ENCODE peak calls at places on chromosomes 3 and 15, in ten cellular contexts. Q is HCT116, Y is IMR-90, E is GM23338, T is hepatocyte, K is MM.1S, V is neural progenitor cell, J is K562, I is PC-9, H is fibroblast of lung. D is an unnamed sample.
A peak's percentile ranks its signal among the peaks of the same experiment; 100 is the strongest.

GRCh38 chr3:98359993-98360675 is 6.5 kb downstream of the OR5K4 start:
- DNase-seq in Q (peak; percentile 21), Y (no peak), E (peak; percentile 21), T (no peak), K (peak; percentile 83), V (no peak), J (no peak), I (peak; percentile 9), H (no peak), D (peak; percentile 23)

GRCh38 chr3:141955163-141955562 is 78.7 kb downstream of the ATP1B3 start:
- DNase-seq in Q (no peak), Y (peak; percentile 37), E (no peak), T (no peak), K (no peak), V (peak; percentile 57), J (no peak), I (no peak), H (peak; percentile 81), D (no peak)

GRCh38 chr3:87000940-87001339 is 10.0 kb upstream of the VGLL3 start:
- DNase-seq in Q (no peak), Y (no peak), E (no peak), T (no peak), K (no peak), V (no peak), J (no peak), I (no peak), H (no peak), D (no peak)

GRCh38 chr15:82539690-82540054 is 585 bp downstream of the RPS17 start:
- DNase-seq in Q (no peak), Y (no peak), E (no peak), T (peak; percentile 30), K (no peak), V (peak; percentile 42), J (peak; percentile 57), I (no peak), H (no peak), D (peak; percentile 37)

GRCh38 chr15:48855501-48856440 is 22.2 kb upstream of the EID1 start:
- DNase-seq in Q (peak; percentile 19), Y (peak; percentile 62), E (peak; percentile 63), T (peak; percentile 49), K (no peak), V (peak; percentile 22), J (peak; percentile 15), I (peak; percentile 10), H (peak; percentile 82), D (no peak)

GRCh38 chr3:148990211-148990610 is 1.1 kb upstream of the GYG1 start:
- DNase-seq in Q (no peak), Y (no peak), E (no peak), T (no peak), K (peak; percentile 41), V (no peak), J (no peak), I (no peak), H (no peak), D (peak; percentile 5)

GRCh38 chr15:66565141-66565595 is 630 bp downstream of the LCTL start:
- DNase-seq in Q (no peak), Y (no peak), E (peak; percentile 32), T (no peak), K (no peak), V (peak; percentile 23), J (no peak), I (no peak), H (no peak), D (no peak)

GRCh38 chr3:160450846-160451245 is 1.3 kb upstream of the TRIM59 start:
- DNase-seq in Q (no peak), Y (peak; percentile 93), E (peak; percentile 35), T (no peak), K (no peak), V (no peak), J (no peak), I (no peak), H (peak; percentile 93), D (no peak)

GRCh38 chr3:45597166-45597565 is 2.6 kb downstream of the LIMD1 start:
- DNase-seq in Q (no peak), Y (peak; percentile 59), E (no peak), T (no peak), K (no peak), V (no peak), J (no peak), I (no peak), H (peak; percentile 81), D (peak; percentile 10)

GRCh38 chr3:127411083-127411727 is 123.4 kb upstream of the PRR20G start:
- DNase-seq in Q (no peak), Y (no peak), E (no peak), T (no peak), K (no peak), V (no peak), J (peak; percentile 69), I (no peak), H (no peak), D (no peak)

GRCh38 chr3:102235679-102236078 is 199.1 kb upstream of the ZPLD1 start:
- DNase-seq in Q (no peak), Y (peak; percentile 27), E (peak; percentile 63), T (peak; percentile 11), K (peak; percentile 47), V (peak; percentile 57), J (no peak), I (no peak), H (no peak), D (peak; percentile 22)

GRCh38 chr3:138241061-138241460 is 54.0 kb downstream of the ARMC8 start:
- DNase-seq in Q (no peak), Y (peak; percentile 78), E (no peak), T (no peak), K (no peak), V (no peak), J (no peak), I (no peak), H (peak; percentile 49), D (no peak)

GRCh38 chr15:84666373-84666772 is 8.4 kb upstream of the NMB start:
- DNase-seq in Q (no peak), Y (no peak), E (no peak), T (no peak), K (no peak), V (no peak), J (no peak), I (no peak), H (no peak), D (no peak)

GRCh38 chr3:23170306-23170705 is 32.8 kb upstream of the UBE2E2 start:
- DNase-seq in Q (no peak), Y (peak; percentile 77), E (no peak), T (no peak), K (no peak), V (no peak), J (no peak), I (no peak), H (peak; percentile 51), D (no peak)

GRCh38 chr3:10709110-10709781 is 106.8 kb upstream of the SLC6A11 start:
- DNase-seq in Q (no peak), Y (no peak), E (no peak), T (no peak), K (no peak), V (peak; percentile 24), J (no peak), I (no peak), H (no peak), D (no peak)

GRCh38 chr3:183481582-183481981 is 53.2 kb upstream of the MCF2L2 start:
- DNase-seq in Q (no peak), Y (peak; percentile 50), E (no peak), T (no peak), K (no peak), V (no peak), J (no peak), I (no peak), H (peak; percentile 79), D (no peak)

GRCh38 chr15:71444866-71445590 is 329.8 kb downstream of the THSD4 start:
- DNase-seq in Q (no peak), Y (peak; percentile 82), E (no peak), T (no peak), K (no peak), V (no peak), J (no peak), I (no peak), H (peak; percentile 74), D (no peak)

GRCh38 chr3:48178072-48178471 is 10.1 kb downstream of the CDC25A start:
- DNase-seq in Q (no peak), Y (no peak), E (no peak), T (no peak), K (no peak), V (no peak), J (peak; percentile 4), I (no peak), H (no peak), D (no peak)
- H2AFZ ChIP-seq in Q (no peak overlapping the region), Y (no peak overlapping the region), E (no peak overlapping the region), T (no peak overlapping the region), K (no peak overlapping the region), V (no peak overlapping the region), J (no peak overlapping the region), I (no peak overlapping the region), H (no peak overlapping the region), D (no peak overlapping the region)

GRCh38 chr15:31866248-31866647 is 164.1 kb upstream of the CHRNA7 start:
- DNase-seq in Q (no peak), Y (no peak), E (no peak), T (no peak), K (no peak), V (no peak), J (no peak), I (no peak), H (no peak), D (no peak)

GRCh38 chr15:31870336-31871158 is 159.8 kb upstream of the CHRNA7 start:
- DNase-seq in Q (peak; percentile 48), Y (peak; percentile 63), E (peak; percentile 88), T (peak; percentile 93), K (peak; percentile 88), V (peak; percentile 95), J (peak; percentile 95), I (peak; percentile 71), H (peak; percentile 71), D (peak; percentile 90)

GRCh38 chr15:31871159-31871886 is 159.0 kb upstream of the CHRNA7 start:
- DNase-seq in Q (no peak), Y (no peak), E (peak; percentile 17), T (no peak), K (peak; percentile 7), V (no peak), J (no peak), I (no peak), H (no peak), D (peak; percentile 37)

GRCh38 chr15:31869640-31870335 is 160.5 kb upstream of the CHRNA7 start:
- DNase-seq in Q (no peak), Y (no peak), E (peak; percentile 29), T (peak; percentile 26), K (no peak), V (peak; percentile 69), J (no peak), I (no peak), H (no peak), D (no peak)

GRCh38 chr15:31867536-31868442 is 162.5 kb upstream of the CHRNA7 start:
- DNase-seq in Q (peak; percentile 46), Y (peak; percentile 38), E (peak; percentile 81), T (peak; percentile 69), K (peak; percentile 65), V (peak; percentile 74), J (peak; percentile 57), I (peak; percentile 8), H (peak; percentile 27), D (peak; percentile 65)
- TF ChIP-seq CTCF in Q (peak; percentile 19), Y (peak; percentile 68), E (peak; percentile 88), T (peak; percentile 81), K (peak; percentile 81), V (peak; percentile 94), J (peak; percentile 75), I (peak; percentile 67), H (peak; percentile 58), D (peak; percentile 89)

GRCh38 chr3:123444023-123444422 is 4.9 kb downstream of the ADCY5 start:
- DNase-seq in Q (no peak), Y (no peak), E (no peak), T (no peak), K (no peak), V (peak; percentile 53), J (no peak), I (no peak), H (no peak), D (no peak)
- H3K4me3 ChIP-seq in Q (no peak overlapping the region), Y (no peak overlapping the region), E (no peak overlapping the region), T (no peak overlapping the region), K (no peak overlapping the region), V (no peak overlapping the region), J (no peak overlapping the region), I (no peak overlapping the region), H (no peak overlapping the region), D (no peak overlapping the region)

GRCh38 chr3:110815008-110815583 is 256.5 kb upstream of the NECTIN3 start:
- DNase-seq in Q (peak; percentile 89), Y (peak; percentile 92), E (no peak), T (peak; percentile 15), K (no peak), V (no peak), J (no peak), I (no peak), H (peak; percentile 94), D (no peak)
- H2AFZ ChIP-seq in Q (no peak overlapping the region), Y (no peak overlapping the region), E (peak overlapping the region; percentile 63), T (no peak overlapping the region), K (no peak overlapping the region), V (no peak overlapping the region), J (no peak overlapping the region), I (no peak overlapping the region), H (peak overlapping the region; percentile 22), D (no peak overlapping the region)